ENCODE peak calls at places on chromosomes 6 and 20, in seven cellular contexts. T, Z, F, K, W, Y and N are unnamed samples.
A peak's percentile ranks its signal among the peaks of the same experiment; 100 is the strongest.

GRCh38 chr20:42095221-42095620 is 477.0 kb upstream of the CHD6 start:
- DNase-seq in T (no peak), Z (no peak), F (no peak), K (no peak), W (no peak), Y (no peak), N (no peak)

GRCh38 chr20:48326434-48326691 is 501.4 kb downstream of the PREX1 start:
- DNase-seq in T (no peak), Z (no peak), F (no peak), K (no peak), W (no peak), Y (no peak), N (no peak)

GRCh38 chr6:117687725-117688124 is 12.5 kb downstream of the NUS1 start:
- DNase-seq in T (peak; percentile 1), Z (no peak), F (no peak), K (no peak), W (no peak), Y (no peak), N (no peak)

GRCh38 chr6:163971841-163972838 is 557.6 kb downstream of the QKI start:
- DNase-seq in T (no peak), Z (no peak), F (no peak), K (no peak), W (no peak), Y (no peak), N (no peak)

GRCh38 chr6:81609736-81610135 is 142.7 kb downstream of the TENT5A start:
- DNase-seq in T (no peak), Z (no peak), F (no peak), K (no peak), W (no peak), Y (no peak), N (no peak)

GRCh38 chr6:88867841-88868558 is 95.4 kb downstream of the RNGTT start:
- DNase-seq in T (no peak), Z (no peak), F (no peak), K (no peak), W (no peak), Y (peak; percentile 17), N (peak; percentile 83)

GRCh38 chr6:90274481-90275030 is 22.1 kb downstream of the BACH2 start:
- DNase-seq in T (no peak), Z (peak; percentile 16), F (no peak), K (no peak), W (no peak), Y (no peak), N (no peak)

GRCh38 chr20:45405566-45406259 is 2.4 kb upstream of the DBNDD2 start:
- DNase-seq in T (peak; percentile 36), Z (no peak), F (peak; percentile 27), K (peak; percentile 60), W (peak; percentile 49), Y (no peak), N (no peak)

GRCh38 chr6:161817881-161818280 is 544.0 kb upstream of the AGPAT4 start:
- DNase-seq in T (no peak), Z (no peak), F (no peak), K (no peak), W (no peak), Y (no peak), N (no peak)

GRCh38 chr20:45779011-45779915 is 12.4 kb downstream of the WFDC3 start:
- DNase-seq in T (peak; percentile 100), Z (peak; percentile 95), F (peak; percentile 98), K (peak; percentile 75), W (peak; percentile 88), Y (peak; percentile 97), N (peak; percentile 97)

GRCh38 chr6:53906103-53906502 is 111.3 kb downstream of the LRRC1 start:
- DNase-seq in T (no peak), Z (no peak), F (no peak), K (no peak), W (no peak), Y (no peak), N (no peak)

GRCh38 chr6:12356983-12357972 is 67.1 kb downstream of the EDN1 start:
- DNase-seq in T (no peak), Z (no peak), F (no peak), K (no peak), W (no peak), Y (no peak), N (no peak)
- H3K36me3 ChIP-seq in T (no peaks in the 10 kb centered on the region), Z (no peaks in the 10 kb centered on the region), F (no peaks in the 10 kb centered on the region), K (no peaks in the 10 kb centered on the region), W (no peaks in the 10 kb centered on the region), Y (no peaks in the 10 kb centered on the region), N (no peaks in the 10 kb centered on the region)

GRCh38 chr6:39669943-39670342 is 55.3 kb downstream of the KIF6 start:
- DNase-seq in T (no peak), Z (no peak), F (no peak), K (no peak), W (no peak), Y (no peak), N (no peak)
- H3K36me3 ChIP-seq in T (no peaks in the 10 kb centered on the region), Z (no peaks in the 10 kb centered on the region), F (no peaks in the 10 kb centered on the region), K (peaks cover 4% of the 10 kb centered on the region), W (no peaks in the 10 kb centered on the region), Y (no peaks in the 10 kb centered on the region), N (no peaks in the 10 kb centered on the region)

DNA sequence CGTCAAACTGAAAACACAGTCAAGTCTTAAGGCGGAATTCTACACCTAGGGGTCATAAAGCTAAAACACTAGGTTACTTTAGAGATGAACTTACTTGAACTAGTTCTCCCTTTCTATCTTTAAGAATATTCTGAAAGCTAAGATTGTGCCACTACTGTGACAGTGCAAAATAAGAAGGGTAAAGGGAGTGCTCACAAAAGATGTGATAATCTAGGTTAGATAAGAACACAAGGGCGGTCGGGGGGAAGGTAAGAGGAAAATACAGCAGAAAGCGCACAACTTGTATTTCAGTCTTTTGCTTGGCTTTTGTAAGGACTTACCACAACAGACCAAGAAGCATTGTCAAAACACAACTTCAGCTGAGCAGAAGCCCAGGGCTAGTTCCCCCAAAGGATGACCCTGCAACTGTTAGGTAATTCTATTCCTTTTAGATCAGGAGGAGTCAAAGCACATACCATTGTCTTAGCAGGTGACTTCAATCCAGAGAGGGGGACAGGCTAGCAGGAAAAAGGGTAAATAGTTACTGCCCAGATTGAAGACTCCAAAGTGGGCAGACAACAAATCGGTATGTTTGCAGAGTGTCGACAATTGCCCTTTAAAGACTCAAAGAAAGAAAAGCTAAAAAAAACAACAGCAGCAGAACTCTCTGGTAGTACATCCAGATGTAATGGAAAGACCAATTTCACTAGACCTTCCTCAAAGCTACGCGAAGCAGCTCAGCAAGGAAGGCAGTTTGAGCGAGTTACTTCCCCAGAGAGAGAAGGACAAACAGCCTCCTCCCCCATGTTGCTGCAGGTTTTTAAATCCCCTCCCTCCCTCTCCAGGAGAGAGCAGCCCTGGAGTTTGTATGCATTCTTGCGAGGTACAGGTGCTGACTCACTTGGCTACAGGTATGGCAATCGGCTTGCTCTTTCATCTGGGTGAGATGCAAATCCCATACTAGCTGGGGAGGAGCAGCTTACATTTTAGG is 59.0 kb downstream of the RIPOR2 start:
- DNase-seq in T (no peak), Z (no peak), F (no peak), K (no peak), W (no peak), Y (no peak), N (no peak)
- H3K36me3 ChIP-seq in T (no peaks in the 10 kb centered on the region), Z (no peaks in the 10 kb centered on the region), F (peaks cover 31% of the 10 kb centered on the region), K (peaks cover 6% of the 10 kb centered on the region), W (no peaks in the 10 kb centered on the region), Y (no peaks in the 10 kb centered on the region), N (no peaks in the 10 kb centered on the region)

DNA sequence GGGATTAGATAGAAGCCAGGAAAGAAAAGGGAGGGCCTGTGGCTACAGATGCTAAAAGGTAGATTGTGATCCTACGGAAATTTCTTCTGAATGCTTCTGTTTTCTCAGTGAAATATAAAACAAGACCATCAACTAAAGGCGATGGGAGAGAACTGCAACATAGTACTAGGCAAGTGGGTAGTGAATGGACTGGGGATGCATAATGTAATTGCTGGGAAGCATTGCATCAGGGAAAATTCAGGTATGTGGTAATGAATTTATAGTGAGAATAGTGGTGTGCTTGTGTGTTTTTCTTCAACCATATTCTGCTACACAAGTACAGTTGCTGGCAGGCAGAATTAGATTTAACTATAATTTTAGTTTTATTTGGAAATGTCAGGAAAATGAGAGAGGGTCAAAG is 156.6 kb downstream of the OPN5 start:
- DNase-seq in T (no peak), Z (no peak), F (no peak), K (no peak), W (no peak), Y (no peak), N (no peak)
- H3K36me3 ChIP-seq in T (no peaks in the 10 kb centered on the region), Z (no peaks in the 10 kb centered on the region), F (no peaks in the 10 kb centered on the region), K (no peaks in the 10 kb centered on the region), W (no peaks in the 10 kb centered on the region), Y (no peaks in the 10 kb centered on the region), N (no peaks in the 10 kb centered on the region)

DNA sequence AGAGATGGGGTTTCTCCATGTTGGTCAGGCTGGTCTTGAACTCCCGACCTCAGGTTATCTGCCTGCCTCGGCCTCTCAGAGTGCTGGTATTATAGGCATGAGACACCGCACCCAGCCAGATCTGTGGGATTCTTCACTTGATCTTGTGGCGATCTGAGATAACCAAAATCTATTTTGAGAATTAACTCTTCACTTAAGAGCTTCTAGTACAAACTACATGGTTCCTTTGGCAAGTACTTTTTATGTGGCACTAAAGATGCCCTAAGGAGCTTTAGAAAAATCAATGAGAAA is 37.8 kb upstream of the TFB1M start:
- DNase-seq in T (no peak), Z (no peak), F (no peak), K (no peak), W (no peak), Y (no peak), N (no peak)
- H3K36me3 ChIP-seq in T (no peaks in the 10 kb centered on the region), Z (no peaks in the 10 kb centered on the region), F (no peaks in the 10 kb centered on the region), K (no peaks in the 10 kb centered on the region), W (no peaks in the 10 kb centered on the region), Y (no peaks in the 10 kb centered on the region), N (no peaks in the 10 kb centered on the region)

GRCh38 chr20:62158541-62158940 is 15.0 kb downstream of the SS18L1 start:
- DNase-seq in T (no peak), Z (no peak), F (no peak), K (no peak), W (no peak), Y (no peak), N (no peak)
- H3K36me3 ChIP-seq in T (peaks cover 13% of the 10 kb centered on the region), Z (peaks cover 11% of the 10 kb centered on the region), F (peaks cover 20% of the 10 kb centered on the region), K (peaks cover 47% of the 10 kb centered on the region), W (no peaks in the 10 kb centered on the region), Y (peaks cover 13% of the 10 kb centered on the region), N (no peaks in the 10 kb centered on the region)

DNA sequence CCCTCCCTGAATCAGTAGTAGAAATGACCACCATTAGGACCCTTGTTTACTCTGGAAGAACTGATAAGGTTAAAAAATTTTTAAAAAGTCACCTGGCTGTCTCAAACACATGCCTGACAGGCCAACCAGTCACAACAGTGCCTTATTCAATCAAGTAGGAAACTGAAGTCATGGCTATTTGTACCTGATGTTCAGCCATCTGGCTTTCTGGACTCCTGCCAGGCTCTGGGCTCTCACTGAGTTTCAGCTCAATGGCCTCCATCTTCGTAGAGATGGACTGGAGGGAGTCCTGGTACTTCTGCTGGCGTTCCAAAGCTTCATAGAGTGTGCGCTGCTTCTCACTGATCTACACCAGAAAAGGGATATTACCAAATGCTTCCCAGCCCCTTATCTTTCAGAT is 343.8 kb downstream of the SYNE1 start:
- DNase-seq in T (no peak), Z (no peak), F (no peak), K (peak; percentile 60), W (peak; percentile 56), Y (no peak), N (no peak)
- H3K36me3 ChIP-seq in T (no peaks in the 10 kb centered on the region), Z (peaks cover 3% of the 10 kb centered on the region), F (peaks cover 53% of the 10 kb centered on the region), K (peaks cover 80% of the 10 kb centered on the region), W (no peaks in the 10 kb centered on the region), Y (no peaks in the 10 kb centered on the region), N (no peaks in the 10 kb centered on the region)